ENCODE peak calls at places on chromosome 2, in five cellular contexts. Q is choroid plexus epithelial cell, P is NB4, Y is skeletal muscle cell, W is neural progenitor cell. N is an unnamed sample.

GRCh38 chr2:221467610-221468009 is 104.5 kb downstream of the EPHA4 start:
- DNase-seq in W (no peak), Y (no peak), P (no peak), Q (peak), N (no peak)

GRCh38 chr2:74740395-74741075 is 86.5 kb downstream of the SEMA4F start:
- DNase-seq in P (peak), Q (peak), Y (peak), W (no peak), N (peak)

GRCh38 chr2:109045505-109045904 is 56.5 kb upstream of the EDAR start:
- DNase-seq in P (no peak), Q (no peak), W (no peak), Y (no peak), N (no peak)

GRCh38 chr2:47274780-47275117 is 119.6 kb upstream of the STPG4 start:
- DNase-seq in W (no peak), P (no peak), Y (no peak), Q (no peak), N (no peak)

GRCh38 chr2:204825054-204825453 is 279.8 kb downstream of the PARD3B start:
- DNase-seq in Q (peak), W (no peak), P (no peak), Y (no peak), N (no peak)

GRCh38 chr2:237345891-237346640 is 67.9 kb downstream of the COL6A3 start:
- DNase-seq in Y (no peak), Q (no peak), W (no peak), P (peak), N (no peak)

GRCh38 chr2:13652531-13653313 is 936.0 kb downstream of the TRIB2 start:
- DNase-seq in W (no peak), Q (peak), P (peak), Y (peak), N (no peak)

GRCh38 chr2:151051584-151052220 is 210.0 kb downstream of the RBM43 start:
- DNase-seq in Y (no peak), P (peak), Q (peak), W (peak), N (peak)

GRCh38 chr2:182717451-182718215 is 1.6 kb downstream of the DNAJC10 start:
- DNase-seq in Q (no peak), Y (no peak), P (peak), W (no peak), N (peak)

GRCh38 chr2:134301099-134301970 is 47.5 kb downstream of the MGAT5 start:
- DNase-seq in Y (no peak), P (no peak), Q (peak), W (no peak), N (no peak)

GRCh38 chr2:230842473-230842872 is 22.3 kb upstream of the ITM2C start:
- DNase-seq in Q (no peak), Y (no peak), W (no peak), P (no peak), N (no peak)

GRCh38 chr2:135819211-135819610 is 17.8 kb downstream of the LCT start:
- DNase-seq in Q (peak), P (peak), Y (no peak), W (peak), N (peak)

GRCh38 chr2:66301073-66301766 is 133.7 kb upstream of the MEIS1 start:
- DNase-seq in Q (no peak), P (no peak), Y (peak), W (no peak), N (no peak)

GRCh38 chr2:205141381-205141780 is 540.9 kb upstream of the NRP2 start:
- DNase-seq in Y (no peak), W (no peak), Q (no peak), P (no peak), N (no peak)

GRCh38 chr2:37916512-37917082 is 8.5 kb upstream of the RMDN2 start:
- DNase-seq in P (no peak), Q (peak), Y (peak), W (no peak), N (no peak)

GRCh38 chr2:120442923-120443571 is 97.1 kb downstream of the INHBB start:
- DNase-seq in P (no peak), Y (no peak), W (peak), Q (no peak), N (no peak)

GRCh38 chr2:234949762-234950434 is 1.9 kb upstream of the SH3BP4 start:
- DNase-seq in Y (peak), P (no peak), W (no peak), Q (peak), N (no peak)

GRCh38 chr2:10325278-10326145 is 22.8 kb downstream of the HPCAL1 start:
- DNase-seq in W (no peak), P (no peak), Q (no peak), Y (no peak), N (peak)

GRCh38 chr2:112199188-112199587 is 55.7 kb downstream of the ZC3H8 start:
- DNase-seq in P (no peak), W (no peak), Y (no peak), Q (no peak), N (no peak)

GRCh38 chr2:173830169-173830568 is 135.0 kb downstream of the SP3 start:
- DNase-seq in Y (no peak), P (peak), W (no peak), Q (no peak), N (no peak)

GRCh38 chr2:86249843-86250402 is 50.7 kb downstream of the MRPL35 start:
- DNase-seq in Y (peak), Q (no peak), W (no peak), P (no peak), N (no peak)

GRCh38 chr2:124652099-124652498 is 627.0 kb downstream of the CNTNAP5 start:
- DNase-seq in P (no peak), W (no peak), Q (no peak), Y (no peak), N (no peak)

GRCh38 chr2:122203523-122203922 is 448.1 kb downstream of the TSN start:
- DNase-seq in Q (peak), P (no peak), W (peak), Y (peak), N (no peak)

GRCh38 chr2:112646791-112647720 is 1.3 kb downstream of the SLC20A1 start:
- DNase-seq in Y (no peak), P (peak), Q (peak), W (peak), N (peak)

GRCh38 chr2:236889081-236889780 is 196.5 kb upstream of the COPS8 start:
- DNase-seq in Y (no peak), P (no peak), W (no peak), Q (peak), N (no peak)

GRCh38 chr2:9071032-9071431 is 67.5 kb upstream of the MBOAT2 start:
- DNase-seq in Y (peak), P (peak), Q (peak), W (no peak), N (no peak)

GRCh38 chr2:50529600-50530218 is 502.2 kb downstream of the NRXN1 start:
- DNase-seq in W (peak), P (peak), Q (peak), Y (peak), N (peak)

GRCh38 chr2:199315299-199316179 is 142.2 kb downstream of the SATB2 start:
- DNase-seq in W (peak), Y (peak), Q (peak), P (peak), N (peak)

GRCh38 chr2:227759411-227760113 is 13.9 kb downstream of the SCYGR8 start:
- DNase-seq in W (peak), P (no peak), Q (no peak), Y (no peak), N (no peak)

GRCh38 chr2:236871500-236872001 is 214.1 kb upstream of the COPS8 start:
- DNase-seq in Y (peak), P (peak), Q (peak), W (no peak), N (peak)

GRCh38 chr2:223396993-223397392 is 205.2 kb downstream of the SCG2 start:
- DNase-seq in W (no peak), Q (no peak), P (no peak), Y (no peak), N (no peak)

GRCh38 chr2:168961450-168962229 is 60.5 kb downstream of the G6PC2 start:
- DNase-seq in Q (peak), W (peak), P (peak), Y (peak), N (peak)

GRCh38 chr2:197269173-197269572 is 41.4 kb downstream of the ANKRD44 start:
- DNase-seq in W (no peak), Q (peak), P (no peak), Y (no peak), N (no peak)

GRCh38 chr2:20050104-20050711 is 1.2 kb downstream of the LAPTM4A start:
- DNase-seq in W (no peak), Y (no peak), Q (peak), P (peak), N (peak)

GRCh38 chr2:192124576-192124975 is 70.2 kb downstream of the TMEFF2 start:
- DNase-seq in Q (no peak), W (no peak), P (no peak), Y (no peak), N (no peak)

GRCh38 chr2:237910576-237911362 is 51.3 kb downstream of the RAMP1 start:
- DNase-seq in P (no peak), Y (no peak), Q (no peak), W (no peak), N (no peak)

GRCh38 chr2:174835797-174836255 is 71.6 kb upstream of the CHRNA1 start:
- DNase-seq in W (peak), P (peak), Q (peak), Y (peak), N (no peak)

GRCh38 chr2:10475221-10475722 is 27.1 kb upstream of the ODC1 start:
- DNase-seq in P (no peak), Y (no peak), Q (no peak), W (no peak), N (no peak)

GRCh38 chr2:1421731-1422130 is 8.5 kb downstream of the TPO start:
- DNase-seq in P (no peak), W (no peak), Y (no peak), Q (no peak), N (no peak)

GRCh38 chr2:119429225-119430000 is 2.2 kb upstream of the TMEM37 start:
- DNase-seq in Y (no peak), Q (peak), W (no peak), P (peak), N (peak)

N was measured in Kasumi-1.